ENCODE peak calls at places on chromosomes 12 and 14, in eight cellular contexts. One of them, this sample, is unnamed.

GRCh38 chr12:68915055-68915454 is 17.9 kb downstream of the CPM start:
- DNase-seq in choroid plexus epithelial cell: peak; percentile 92
- DNase-seq in kidney: no peak
- DNase-seq in astrocyte of the spinal cord: peak; percentile 94
- DNase-seq in heart left ventricle: no peak
- DNase-seq in progenitor cell of endocrine pancreas: no peak
- DNase-seq in suprapubic skin: no peak
- DNase-seq in CD8-positive, alpha-beta T cell: no peak
- DNase-seq in this sample: no peak

GRCh38 chr14:91067186-91067585 is 6.7 kb upstream of the RPS6KA5 start:
- DNase-seq in choroid plexus epithelial cell: no peak
- DNase-seq in kidney: no peak
- DNase-seq in astrocyte of the spinal cord: no peak
- DNase-seq in heart left ventricle: no peak
- DNase-seq in progenitor cell of endocrine pancreas: no peak
- DNase-seq in suprapubic skin: no peak
- DNase-seq in CD8-positive, alpha-beta T cell: peak; percentile 11
- DNase-seq in this sample: no peak

GRCh38 chr14:91331761-91332447 is 85.7 kb downstream of the CCDC88C start:
- DNase-seq in choroid plexus epithelial cell: no peak
- DNase-seq in kidney: peak; percentile 64
- DNase-seq in astrocyte of the spinal cord: no peak
- DNase-seq in heart left ventricle: peak; percentile 38
- DNase-seq in progenitor cell of endocrine pancreas: no peak
- DNase-seq in suprapubic skin: no peak
- DNase-seq in CD8-positive, alpha-beta T cell: no peak
- DNase-seq in this sample: no peak

GRCh38 chr12:55698965-55699364 is 8.7 kb downstream of the ITGA7 start:
- DNase-seq in choroid plexus epithelial cell: no peak
- DNase-seq in kidney: no peak
- DNase-seq in astrocyte of the spinal cord: no peak
- DNase-seq in heart left ventricle: no peak
- DNase-seq in progenitor cell of endocrine pancreas: no peak
- DNase-seq in suprapubic skin: no peak
- DNase-seq in CD8-positive, alpha-beta T cell: no peak
- DNase-seq in this sample: no peak

GRCh38 chr14:33859306-33859705 is 91.6 kb downstream of the EGLN3 start:
- DNase-seq in choroid plexus epithelial cell: peak; percentile 6
- DNase-seq in kidney: no peak
- DNase-seq in astrocyte of the spinal cord: no peak
- DNase-seq in heart left ventricle: no peak
- DNase-seq in progenitor cell of endocrine pancreas: no peak
- DNase-seq in suprapubic skin: no peak
- DNase-seq in CD8-positive, alpha-beta T cell: no peak
- DNase-seq in this sample: no peak

GRCh38 chr14:94623856-94624499 is 11.8 kb downstream of the SERPINA3 start:
- DNase-seq in choroid plexus epithelial cell: no peak
- DNase-seq in kidney: no peak
- DNase-seq in astrocyte of the spinal cord: no peak
- DNase-seq in heart left ventricle: no peak
- DNase-seq in progenitor cell of endocrine pancreas: no peak
- DNase-seq in suprapubic skin: no peak
- DNase-seq in CD8-positive, alpha-beta T cell: no peak
- DNase-seq in this sample: no peak

GRCh38 chr12:57841445-57841844 is 5.1 kb downstream of the CTDSP2 start:
- DNase-seq in choroid plexus epithelial cell: no peak
- DNase-seq in kidney: no peak
- DNase-seq in astrocyte of the spinal cord: no peak
- DNase-seq in heart left ventricle: no peak
- DNase-seq in progenitor cell of endocrine pancreas: no peak
- DNase-seq in suprapubic skin: no peak
- DNase-seq in CD8-positive, alpha-beta T cell: no peak
- DNase-seq in this sample: no peak

GRCh38 chr14:99242816-99243795 is 28.9 kb downstream of the BCL11B start:
- DNase-seq in choroid plexus epithelial cell: no peak
- DNase-seq in kidney: no peak
- DNase-seq in astrocyte of the spinal cord: no peak
- DNase-seq in heart left ventricle: no peak
- DNase-seq in progenitor cell of endocrine pancreas: no peak
- DNase-seq in suprapubic skin: no peak
- DNase-seq in CD8-positive, alpha-beta T cell: peak; percentile 55
- DNase-seq in this sample: no peak

GRCh38 chr14:69281450-69282169 is 21.7 kb downstream of the GALNT16 start:
- DNase-seq in choroid plexus epithelial cell: peak; percentile 23
- DNase-seq in kidney: peak; percentile 23
- DNase-seq in astrocyte of the spinal cord: no peak
- DNase-seq in heart left ventricle: peak; percentile 61
- DNase-seq in progenitor cell of endocrine pancreas: no peak
- DNase-seq in suprapubic skin: peak; percentile 49
- DNase-seq in CD8-positive, alpha-beta T cell: no peak
- DNase-seq in this sample: no peak

GRCh38 chr14:100584056-100585031 is 2.9 kb downstream of the BEGAIN start:
- DNase-seq in choroid plexus epithelial cell: no peak
- DNase-seq in kidney: peak; percentile 56
- DNase-seq in astrocyte of the spinal cord: no peak
- DNase-seq in heart left ventricle: no peak
- DNase-seq in progenitor cell of endocrine pancreas: no peak
- DNase-seq in suprapubic skin: no peak
- DNase-seq in CD8-positive, alpha-beta T cell: no peak
- DNase-seq in this sample: no peak

GRCh38 chr12:64457036-64457435 is 5.1 kb downstream of the TBK1 start:
- DNase-seq in choroid plexus epithelial cell: peak; percentile 28
- DNase-seq in kidney: no peak
- DNase-seq in astrocyte of the spinal cord: no peak
- DNase-seq in heart left ventricle: no peak
- DNase-seq in progenitor cell of endocrine pancreas: no peak
- DNase-seq in suprapubic skin: no peak
- DNase-seq in CD8-positive, alpha-beta T cell: no peak
- DNase-seq in this sample: no peak

GRCh38 chr12:66103011-66103913 is 27.3 kb downstream of the LLPH start:
- DNase-seq in choroid plexus epithelial cell: no peak
- DNase-seq in kidney: no peak
- DNase-seq in astrocyte of the spinal cord: no peak
- DNase-seq in heart left ventricle: no peak
- DNase-seq in progenitor cell of endocrine pancreas: no peak
- DNase-seq in suprapubic skin: no peak
- DNase-seq in CD8-positive, alpha-beta T cell: peak; percentile 5
- DNase-seq in this sample: no peak
- TF ChIP-seq CTCF in choroid plexus epithelial cell: peak; percentile 25
- TF ChIP-seq CTCF in kidney: no peak
- TF ChIP-seq CTCF in astrocyte of the spinal cord: peak; percentile 22
- TF ChIP-seq CTCF in heart left ventricle: no peak
- TF ChIP-seq CTCF in progenitor cell of endocrine pancreas: peak; percentile 32
- TF ChIP-seq CTCF in suprapubic skin: no peak
- TF ChIP-seq CTCF in CD8-positive, alpha-beta T cell: no peak
- TF ChIP-seq CTCF in this sample: peak; percentile 36

GRCh38 chr12:131159660-131160059 is 206.0 kb downstream of the ADGRD1 start:
- DNase-seq in choroid plexus epithelial cell: no peak
- DNase-seq in kidney: no peak
- DNase-seq in astrocyte of the spinal cord: no peak
- DNase-seq in heart left ventricle: no peak
- DNase-seq in progenitor cell of endocrine pancreas: no peak
- DNase-seq in suprapubic skin: no peak
- DNase-seq in CD8-positive, alpha-beta T cell: no peak
- DNase-seq in this sample: no peak
- TF ChIP-seq CTCF in choroid plexus epithelial cell: no peak
- TF ChIP-seq CTCF in kidney: no peak
- TF ChIP-seq CTCF in astrocyte of the spinal cord: no peak
- TF ChIP-seq CTCF in heart left ventricle: no peak
- TF ChIP-seq CTCF in progenitor cell of endocrine pancreas: peak; percentile 45
- TF ChIP-seq CTCF in suprapubic skin: no peak
- TF ChIP-seq CTCF in CD8-positive, alpha-beta T cell: no peak
- TF ChIP-seq CTCF in this sample: peak; percentile 49

DNA sequence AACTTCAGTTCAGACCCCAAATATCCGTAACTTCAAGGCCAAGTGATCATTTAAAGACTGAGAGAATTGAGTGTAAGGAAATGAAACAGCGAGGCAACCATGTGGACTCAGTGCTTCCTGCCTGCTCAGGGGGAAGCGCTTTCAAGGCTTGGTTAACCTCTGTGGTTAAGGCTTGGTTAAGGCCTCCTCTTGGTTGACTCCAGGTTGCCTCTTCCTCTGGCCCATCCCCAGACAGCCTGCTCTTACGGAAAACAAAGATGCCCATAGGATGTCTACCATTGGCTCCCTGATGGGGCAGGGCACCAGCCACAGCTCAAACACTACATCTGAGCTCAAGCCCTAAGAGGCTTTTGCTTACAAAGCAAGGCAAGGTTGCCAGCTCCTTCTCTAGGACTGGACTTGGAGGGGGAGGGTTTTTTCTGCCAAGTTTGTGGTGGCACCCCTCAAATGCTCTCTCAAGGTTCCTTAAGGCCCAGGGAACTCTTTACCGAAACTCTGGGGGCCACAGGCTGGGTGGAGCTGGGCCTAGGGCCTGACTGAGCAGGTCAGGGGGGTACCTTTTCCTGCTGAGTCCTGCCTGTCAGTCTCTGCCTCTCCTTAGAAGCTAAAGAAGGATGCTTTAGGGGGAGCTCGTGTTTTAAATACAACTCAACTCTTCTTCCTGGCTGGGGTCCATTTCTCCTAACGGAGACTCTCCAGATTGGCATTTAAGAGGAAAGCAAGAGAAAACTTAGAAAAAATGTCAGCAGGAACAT is 13.7 kb downstream of the COL2A1 start:
- DNase-seq in choroid plexus epithelial cell: peak; percentile 66
- DNase-seq in kidney: peak; percentile 35
- DNase-seq in astrocyte of the spinal cord: no peak
- DNase-seq in heart left ventricle: no peak
- DNase-seq in progenitor cell of endocrine pancreas: no peak
- DNase-seq in suprapubic skin: peak; percentile 8
- DNase-seq in CD8-positive, alpha-beta T cell: peak; percentile 29
- DNase-seq in this sample: no peak
- TF ChIP-seq CTCF in choroid plexus epithelial cell: peak; percentile 36
- TF ChIP-seq CTCF in kidney: no peak
- TF ChIP-seq CTCF in astrocyte of the spinal cord: peak; percentile 5
- TF ChIP-seq CTCF in heart left ventricle: no peak
- TF ChIP-seq CTCF in progenitor cell of endocrine pancreas: no peak
- TF ChIP-seq CTCF in suprapubic skin: no peak
- TF ChIP-seq CTCF in CD8-positive, alpha-beta T cell: no peak
- TF ChIP-seq CTCF in this sample: no peak

GRCh38 chr12:52308807-52309425 is 12.3 kb downstream of the KRT83 start:
- DNase-seq in choroid plexus epithelial cell: no peak
- DNase-seq in kidney: no peak
- DNase-seq in astrocyte of the spinal cord: no peak
- DNase-seq in heart left ventricle: no peak
- DNase-seq in progenitor cell of endocrine pancreas: no peak
- DNase-seq in suprapubic skin: no peak
- DNase-seq in CD8-positive, alpha-beta T cell: no peak
- DNase-seq in this sample: no peak

GRCh38 chr12:52310622-52311281 is 10.4 kb downstream of the KRT83 start:
- DNase-seq in choroid plexus epithelial cell: peak; percentile 27
- DNase-seq in kidney: no peak
- DNase-seq in astrocyte of the spinal cord: no peak
- DNase-seq in heart left ventricle: no peak
- DNase-seq in progenitor cell of endocrine pancreas: no peak
- DNase-seq in suprapubic skin: no peak
- DNase-seq in CD8-positive, alpha-beta T cell: no peak
- DNase-seq in this sample: no peak

GRCh38 chr12:52307836-52308806 is 13.1 kb downstream of the KRT83 start:
- DNase-seq in choroid plexus epithelial cell: peak; percentile 20
- DNase-seq in kidney: peak; percentile 89
- DNase-seq in astrocyte of the spinal cord: peak; percentile 20
- DNase-seq in heart left ventricle: peak; percentile 42
- DNase-seq in progenitor cell of endocrine pancreas: peak; percentile 39
- DNase-seq in suprapubic skin: no peak
- DNase-seq in CD8-positive, alpha-beta T cell: peak; percentile 32
- DNase-seq in this sample: peak; percentile 79

GRCh38 chr12:52300796-52301691 is 9.7 kb upstream of the KRT81 start:
- DNase-seq in choroid plexus epithelial cell: peak; percentile 23
- DNase-seq in kidney: no peak
- DNase-seq in astrocyte of the spinal cord: no peak
- DNase-seq in heart left ventricle: no peak
- DNase-seq in progenitor cell of endocrine pancreas: no peak
- DNase-seq in suprapubic skin: no peak
- DNase-seq in CD8-positive, alpha-beta T cell: no peak
- DNase-seq in this sample: no peak

DNA sequence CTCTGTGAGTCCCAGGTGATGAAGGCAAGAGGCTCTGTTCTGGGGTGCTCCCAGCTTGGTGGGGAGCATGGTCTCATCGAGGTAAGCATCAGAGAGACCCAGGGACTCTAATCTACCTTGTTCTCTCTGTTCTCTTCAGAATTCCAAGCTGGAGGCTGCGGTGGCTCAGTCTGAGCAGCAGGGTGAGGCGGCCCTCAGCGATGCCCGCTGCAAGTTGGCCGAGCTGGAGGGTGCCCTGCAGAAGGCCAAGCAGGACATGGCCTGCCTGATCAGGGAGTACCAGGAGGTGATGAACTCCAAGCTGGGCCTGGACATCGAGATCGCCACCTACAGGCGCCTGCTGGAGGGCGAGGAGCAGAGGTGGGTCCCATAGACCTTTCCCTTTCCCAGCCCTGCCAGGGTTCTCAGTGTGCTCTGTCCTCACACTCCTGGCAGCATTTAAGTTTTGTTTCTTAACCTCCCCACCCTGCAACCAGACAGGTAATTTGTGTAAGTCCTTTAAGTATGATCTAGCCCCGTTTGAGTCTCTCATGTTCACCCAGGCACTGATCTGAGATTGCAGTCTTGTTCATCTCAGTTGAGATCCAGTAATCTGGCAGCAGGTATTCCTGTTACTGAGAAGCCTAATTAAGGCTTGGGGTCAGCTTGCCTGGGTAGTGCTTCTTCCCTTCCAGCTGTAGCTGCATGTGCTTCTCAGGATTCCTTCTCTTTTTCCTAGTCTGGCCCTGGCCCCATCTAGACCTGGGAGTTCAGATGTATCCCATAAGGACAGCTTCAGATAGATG is 14.8 kb upstream of the KRT81 start:
- DNase-seq in choroid plexus epithelial cell: no peak
- DNase-seq in kidney: no peak
- DNase-seq in astrocyte of the spinal cord: no peak
- DNase-seq in heart left ventricle: no peak
- DNase-seq in progenitor cell of endocrine pancreas: no peak
- DNase-seq in suprapubic skin: no peak
- DNase-seq in CD8-positive, alpha-beta T cell: no peak
- DNase-seq in this sample: no peak
- TF ChIP-seq CTCF in choroid plexus epithelial cell: peak; percentile 47
- TF ChIP-seq CTCF in kidney: no peak
- TF ChIP-seq CTCF in astrocyte of the spinal cord: peak; percentile 36
- TF ChIP-seq CTCF in heart left ventricle: peak; percentile 9
- TF ChIP-seq CTCF in progenitor cell of endocrine pancreas: peak; percentile 50
- TF ChIP-seq CTCF in suprapubic skin: no peak
- TF ChIP-seq CTCF in CD8-positive, alpha-beta T cell: no peak
- TF ChIP-seq CTCF in this sample: peak; percentile 36

DNA sequence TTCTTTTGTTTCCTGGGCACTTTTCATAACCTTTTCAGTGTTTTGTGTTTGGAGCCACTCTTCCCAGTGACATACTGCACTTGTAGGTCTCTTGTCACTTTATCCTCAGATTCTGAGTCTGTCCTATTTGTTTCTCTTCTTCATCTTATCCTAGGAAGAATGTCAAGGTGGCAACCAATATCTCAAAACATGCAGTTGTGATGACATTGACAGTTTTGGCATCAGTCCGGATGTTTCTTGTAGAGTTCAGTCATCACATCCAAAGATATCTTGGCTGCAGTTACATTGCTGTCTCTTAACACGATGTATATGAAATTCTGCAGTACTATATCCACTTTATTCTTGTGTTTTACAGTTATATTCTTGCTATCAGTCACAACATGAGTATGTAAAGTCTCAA is 6.4 kb downstream of the ADIPOR2 start:
- DNase-seq in choroid plexus epithelial cell: no peak
- DNase-seq in kidney: no peak
- DNase-seq in astrocyte of the spinal cord: no peak
- DNase-seq in heart left ventricle: no peak
- DNase-seq in progenitor cell of endocrine pancreas: no peak
- DNase-seq in suprapubic skin: no peak
- DNase-seq in CD8-positive, alpha-beta T cell: no peak
- DNase-seq in this sample: no peak
- TF ChIP-seq CTCF in choroid plexus epithelial cell: no peak
- TF ChIP-seq CTCF in kidney: no peak
- TF ChIP-seq CTCF in astrocyte of the spinal cord: no peak
- TF ChIP-seq CTCF in heart left ventricle: no peak
- TF ChIP-seq CTCF in progenitor cell of endocrine pancreas: no peak
- TF ChIP-seq CTCF in suprapubic skin: no peak
- TF ChIP-seq CTCF in CD8-positive, alpha-beta T cell: no peak
- TF ChIP-seq CTCF in this sample: no peak

This sample was measured in type B pancreatic cell.